ENCODE peak calls at places on chromosomes 13 and 19, in eight cellular contexts. J is body of pancreas, G is Karpas-422, P is colonic mucosa, B is mammary epithelial cell, W is pancreas, F is psoas muscle, C is heart left ventricle. S is an unnamed sample.

GRCh38 chr19:18852634-18853033 is 20.9 kb downstream of the UPF1 start:
- DNase-seq in J (no peak), G (no peak), P (no peak), B (peak; percentile 40), W (no peak), F (no peak), C (no peak), S (no peak)

GRCh38 chr19:57830071-57830602 is at the start of gene ZNF587B:
- DNase-seq in J (peak; percentile 58), G (no peak), P (peak; percentile 63), B (peak; percentile 42), W (no peak), F (peak; percentile 84), C (peak; percentile 75), S (peak; percentile 17)

GRCh38 chr13:95929430-95929829 is 123.8 kb downstream of the UGGT2 start:
- DNase-seq in J (no peak), G (no peak), P (no peak), B (no peak), W (no peak), F (no peak), C (no peak), S (no peak)

GRCh38 chr13:46113596-46113995 is 8.8 kb upstream of the CPB2 start:
- DNase-seq in J (no peak), G (no peak), P (no peak), B (peak; percentile 17), W (no peak), F (no peak), C (no peak), S (no peak)

GRCh38 chr13:96835591-96835990 is 158.7 kb downstream of the OXGR1 start:
- DNase-seq in J (no peak), G (no peak), P (no peak), B (no peak), W (no peak), F (no peak), C (no peak), S (no peak)

GRCh38 chr13:80235559-80236296 is 105.2 kb downstream of the SPRY2 start:
- DNase-seq in J (peak; percentile 26), G (no peak), P (peak; percentile 58), B (peak; percentile 20), W (no peak), F (no peak), C (no peak), S (no peak)

GRCh38 chr19:21677696-21678418 is 89.5 kb downstream of the ZNF100 start:
- DNase-seq in J (peak; percentile 33), G (no peak), P (no peak), B (no peak), W (peak; percentile 29), F (no peak), C (no peak), S (no peak)

GRCh38 chr19:54190942-54191670 is at the start of gene TSEN34:
- DNase-seq in J (peak; percentile 87), G (peak; percentile 97), P (peak; percentile 88), B (peak; percentile 84), W (no peak), F (no peak), C (peak; percentile 91), S (peak; percentile 88)

GRCh38 chr13:82480415-82480814 is 1401.9 kb downstream of the SLITRK1 start:
- DNase-seq in J (no peak), G (peak; percentile 43), P (no peak), B (no peak), W (no peak), F (no peak), C (no peak), S (no peak)

GRCh38 chr19:54164369-54165068 is 5.0 kb upstream of the LENG1 start:
- DNase-seq in J (peak; percentile 63), G (no peak), P (peak; percentile 95), B (no peak), W (peak; percentile 79), F (peak; percentile 73), C (peak; percentile 87), S (peak; percentile 62)

GRCh38 chr13:112210401-112210800 is 143.5 kb downstream of the SOX1 start:
- DNase-seq in J (no peak), G (no peak), P (no peak), B (no peak), W (no peak), F (no peak), C (no peak), S (no peak)

GRCh38 chr13:109146912-109147624 is 517.7 kb downstream of the MYO16 start:
- DNase-seq in J (no peak), G (no peak), P (no peak), B (peak; percentile 97), W (no peak), F (no peak), C (no peak), S (no peak)

GRCh38 chr13:93180376-93180966 is 46.1 kb upstream of the GPC6 start:
- DNase-seq in J (no peak), G (no peak), P (no peak), B (peak; percentile 2), W (no peak), F (no peak), C (no peak), S (no peak)

GRCh38 chr13:64371461-64371860 is 2858.7 kb downstream of the PCDH9 start:
- DNase-seq in J (no peak), G (no peak), P (no peak), B (no peak), W (no peak), F (no peak), C (no peak), S (no peak)

GRCh38 chr13:64579331-64579730 is 2650.8 kb downstream of the PCDH9 start:
- DNase-seq in J (no peak), G (no peak), P (no peak), B (no peak), W (no peak), F (no peak), C (no peak), S (no peak)

GRCh38 chr19:29329460-29330134 is 116.6 kb upstream of the UQCRFS1 start:
- DNase-seq in J (no peak), G (peak; percentile 90), P (no peak), B (no peak), W (no peak), F (no peak), C (no peak), S (no peak)

GRCh38 chr13:108214511-108215383 is 589 bp downstream of the LIG4 start:
- DNase-seq in J (peak; percentile 16), G (no peak), P (peak; percentile 19), B (peak; percentile 14), W (no peak), F (peak; percentile 57), C (no peak), S (no peak)

GRCh38 chr19:19405919-19406877 is 723 bp downstream of the GATAD2A start:
- DNase-seq in J (peak; percentile 49), G (peak; percentile 71), P (peak; percentile 59), B (peak; percentile 50), W (peak; percentile 55), F (peak; percentile 72), C (peak; percentile 63), S (peak; percentile 29)

GRCh38 chr19:12578641-12579040 is 27.4 kb upstream of the ZNF564 start:
- DNase-seq in J (no peak), G (no peak), P (no peak), B (no peak), W (no peak), F (no peak), C (no peak), S (no peak)

GRCh38 chr19:39411006-39411831 is 1.2 kb upstream of the PLEKHG2 start:
- DNase-seq in J (peak; percentile 84), G (peak; percentile 43), P (peak; percentile 84), B (peak; percentile 53), W (peak; percentile 75), F (peak; percentile 77), C (no peak), S (no peak)

GRCh38 chr19:19451429-19452240 is 46.2 kb downstream of the GATAD2A start:
- DNase-seq in J (no peak), G (no peak), P (no peak), B (no peak), W (no peak), F (no peak), C (no peak), S (no peak)

GRCh38 chr13:23881408-23881785 is 7.8 kb downstream of the MIPEP start:
- DNase-seq in J (no peak), G (no peak), P (no peak), B (no peak), W (no peak), F (no peak), C (no peak), S (no peak)

GRCh38 chr19:1062387-1063029 is 4.5 kb upstream of the ARHGAP45 start:
- DNase-seq in J (no peak), G (no peak), P (peak; percentile 22), B (no peak), W (no peak), F (no peak), C (no peak), S (no peak)

GRCh38 chr13:102651392-102651791 is 43.5 kb downstream of the METTL21C start:
- DNase-seq in J (no peak), G (no peak), P (no peak), B (peak; percentile 5), W (no peak), F (no peak), C (no peak), S (no peak)

GRCh38 chr13:52994865-52995264 is 33.7 kb upstream of the OLFM4 start:
- DNase-seq in J (no peak), G (no peak), P (no peak), B (no peak), W (no peak), F (no peak), C (no peak), S (no peak)

GRCh38 chr19:30969586-30969985 is 379.6 kb downstream of the TSHZ3 start:
- DNase-seq in J (no peak), G (no peak), P (no peak), B (no peak), W (no peak), F (no peak), C (no peak), S (no peak)
- H3K9me3 ChIP-seq in J (no peaks in the 10 kb centered on the region), G (no peaks in the 10 kb centered on the region), P (no peaks in the 10 kb centered on the region), B (peaks cover 6% of the 10 kb centered on the region), W (no peaks in the 10 kb centered on the region), F (no peaks in the 10 kb centered on the region), C (no peaks in the 10 kb centered on the region), S (no peaks in the 10 kb centered on the region)

DNA sequence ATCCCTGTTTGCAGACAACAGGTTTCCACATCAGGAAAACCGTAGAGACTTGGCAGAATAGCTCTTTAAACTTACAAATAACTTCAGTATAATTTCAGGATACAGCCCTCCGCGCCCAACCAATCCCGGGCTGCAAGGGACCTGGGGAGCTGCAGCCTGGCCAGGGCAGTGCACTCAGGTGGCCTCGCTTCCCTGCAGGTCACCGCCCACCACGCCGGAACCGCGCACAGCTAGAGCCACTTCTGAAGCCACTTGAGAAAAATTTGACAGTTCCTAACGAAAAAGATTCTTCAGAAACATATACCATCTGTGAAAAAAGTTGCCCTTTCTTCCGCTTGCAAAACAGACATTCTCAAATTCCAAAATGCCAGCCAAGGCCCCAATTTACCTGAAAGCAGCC is 11.1 kb downstream of the ZNF91 start:
- DNase-seq in J (no peak), G (no peak), P (no peak), B (no peak), W (no peak), F (no peak), C (no peak), S (no peak)
- H3K9me3 ChIP-seq in J (no peaks in the 10 kb centered on the region), G (peaks cover 49% of the 10 kb centered on the region), P (no peaks in the 10 kb centered on the region), B (peaks cover 47% of the 10 kb centered on the region), W (no peaks in the 10 kb centered on the region), F (peaks cover 55% of the 10 kb centered on the region), C (peaks cover 13% of the 10 kb centered on the region), S (peaks cover 30% of the 10 kb centered on the region)

GRCh38 chr13:39655041-39655568 is 357 bp upstream of the COG6 start:
- DNase-seq in J (no peak), G (peak; percentile 53), P (no peak), B (no peak), W (no peak), F (no peak), C (no peak), S (no peak)
- H3K9me3 ChIP-seq in J (no peaks in the 10 kb centered on the region), G (no peaks in the 10 kb centered on the region), P (no peaks in the 10 kb centered on the region), B (no peaks in the 10 kb centered on the region), W (no peaks in the 10 kb centered on the region), F (no peaks in the 10 kb centered on the region), C (no peaks in the 10 kb centered on the region), S (no peaks in the 10 kb centered on the region)

GRCh38 chr19:27618006-27618405 is 1594.9 kb downstream of the UQCRFS1 start:
- DNase-seq in J (no peak), G (no peak), P (no peak), B (no peak), W (no peak), F (no peak), C (no peak), S (no peak)
- H3K9me3 ChIP-seq in J (no peaks in the 10 kb centered on the region), G (peaks cover 78% of the 10 kb centered on the region), P (peaks cover 11% of the 10 kb centered on the region), B (peaks cover 14% of the 10 kb centered on the region), W (no peaks in the 10 kb centered on the region), F (peaks cover 89% of the 10 kb centered on the region), C (peaks cover 99% of the 10 kb centered on the region), S (peaks cover 2% of the 10 kb centered on the region)

S was measured in T-helper 17 cell.